ENCODE peak calls at places on chromosomes 4 and X, in seven cellular contexts. B, V, A, U, D, K and N are unnamed samples.
A peak's percentile ranks its signal among the peaks of the same experiment; 100 is the strongest.

GRCh38 chr4:114688063-114688462 is 89.5 kb downstream of the UGT8 start:
- DNase-seq in B (no peak), V (no peak), A (no peak), U (no peak), D (no peak), K (no peak), N (no peak)

GRCh38 chr4:4524364-4524763 is 17.5 kb downstream of the STX18 start:
- DNase-seq in B (no peak), V (no peak), A (no peak), U (no peak), D (no peak), K (no peak), N (peak; percentile 9)

GRCh38 chr4:87425711-87426110 is 3.3 kb downstream of the NUDT9 start:
- DNase-seq in B (no peak), V (peak; percentile 53), A (no peak), U (no peak), D (no peak), K (no peak), N (no peak)

GRCh38 chr4:124334119-124334518 is 378.4 kb downstream of the ANKRD50 start:
- DNase-seq in B (peak; percentile 85), V (peak; percentile 83), A (peak; percentile 11), U (peak; percentile 79), D (no peak), K (no peak), N (peak; percentile 44)

GRCh38 chr4:36278789-36279188 is 2.6 kb upstream of the DTHD1 start:
- DNase-seq in B (no peak), V (peak; percentile 98), A (no peak), U (no peak), D (no peak), K (no peak), N (no peak)

GRCh38 chrX:10259716-10260115 is 102.9 kb downstream of the CLCN4 start:
- DNase-seq in B (peak; percentile 85), V (no peak), A (no peak), U (no peak), D (no peak), K (no peak), N (no peak)

GRCh38 chr4:98293089-98293887 is 32.1 kb downstream of the RAP1GDS1 start:
- DNase-seq in B (no peak), V (no peak), A (no peak), U (no peak), D (no peak), K (no peak), N (no peak)

GRCh38 chrX:13128104-13128503 is 83.7 kb upstream of the FAM9C start:
- DNase-seq in B (peak; percentile 44), V (peak; percentile 50), A (no peak), U (no peak), D (no peak), K (no peak), N (no peak)

GRCh38 chr4:16752150-16752549 is 146.3 kb downstream of the LDB2 start:
- DNase-seq in B (no peak), V (peak; percentile 1), A (no peak), U (no peak), D (no peak), K (no peak), N (no peak)

GRCh38 chr4:76251448-76252270 is at the start of gene FAM47E:
- DNase-seq in B (peak; percentile 29), V (peak; percentile 41), A (peak; percentile 39), U (no peak), D (peak; percentile 89), K (peak; percentile 87), N (peak; percentile 87)

GRCh38 chr4:3796960-3797359 is 30.8 kb downstream of the ADRA2C start:
- DNase-seq in B (no peak), V (no peak), A (no peak), U (no peak), D (no peak), K (no peak), N (no peak)

GRCh38 chrX:36214924-36215323 is 295.4 kb downstream of the CFAP47 start:
- DNase-seq in B (no peak), V (no peak), A (no peak), U (no peak), D (no peak), K (no peak), N (no peak)

GRCh38 chr4:25923745-25924144 is 9.7 kb downstream of the SMIM20 start:
- DNase-seq in B (no peak), V (no peak), A (no peak), U (no peak), D (peak; percentile 75), K (peak; percentile 48), N (no peak)

GRCh38 chr4:53478671-53479456 is 101.4 kb downstream of the FIP1L1 start:
- DNase-seq in B (peak; percentile 92), V (peak; percentile 87), A (no peak), U (no peak), D (no peak), K (no peak), N (no peak)

GRCh38 chrX:22395372-22395771 is 122.7 kb downstream of the CBLL2 start:
- DNase-seq in B (no peak), V (peak; percentile 71), A (no peak), U (no peak), D (no peak), K (no peak), N (no peak)

GRCh38 chrX:24168807-24169206 is 19.3 kb downstream of the ZFX start:
- DNase-seq in B (no peak), V (no peak), A (no peak), U (no peak), D (no peak), K (no peak), N (no peak)

GRCh38 chrX:24175276-24175675 is 25.7 kb downstream of the ZFX start:
- DNase-seq in B (no peak), V (no peak), A (no peak), U (no peak), D (no peak), K (no peak), N (no peak)

GRCh38 chrX:24178441-24178840 is 28.9 kb downstream of the ZFX start:
- DNase-seq in B (no peak), V (no peak), A (no peak), U (no peak), D (no peak), K (no peak), N (no peak)

GRCh38 chrX:24169211-24169610 is 19.7 kb downstream of the ZFX start:
- DNase-seq in B (peak; percentile 45), V (no peak), A (no peak), U (no peak), D (no peak), K (no peak), N (no peak)

GRCh38 chrX:24173115-24173847 is 23.8 kb downstream of the ZFX start:
- DNase-seq in B (no peak), V (no peak), A (no peak), U (no peak), D (no peak), K (no peak), N (no peak)
- TF ChIP-seq CTCF in B (no peak), V (no peak), A (no peak), U (no peak), D (no peak), K (no peak), N (no peak)

GRCh38 chr4:166324321-166324720 is 451.3 kb downstream of the TLL1 start:
- DNase-seq in B (no peak), V (peak; percentile 61), A (no peak), U (no peak), D (no peak), K (no peak), N (peak; percentile 44)
- TF ChIP-seq CTCF in B (no peak), V (peak; percentile 50), A (no peak), U (peak; percentile 34), D (no peak), K (no peak), N (peak; percentile 50)

DNA sequence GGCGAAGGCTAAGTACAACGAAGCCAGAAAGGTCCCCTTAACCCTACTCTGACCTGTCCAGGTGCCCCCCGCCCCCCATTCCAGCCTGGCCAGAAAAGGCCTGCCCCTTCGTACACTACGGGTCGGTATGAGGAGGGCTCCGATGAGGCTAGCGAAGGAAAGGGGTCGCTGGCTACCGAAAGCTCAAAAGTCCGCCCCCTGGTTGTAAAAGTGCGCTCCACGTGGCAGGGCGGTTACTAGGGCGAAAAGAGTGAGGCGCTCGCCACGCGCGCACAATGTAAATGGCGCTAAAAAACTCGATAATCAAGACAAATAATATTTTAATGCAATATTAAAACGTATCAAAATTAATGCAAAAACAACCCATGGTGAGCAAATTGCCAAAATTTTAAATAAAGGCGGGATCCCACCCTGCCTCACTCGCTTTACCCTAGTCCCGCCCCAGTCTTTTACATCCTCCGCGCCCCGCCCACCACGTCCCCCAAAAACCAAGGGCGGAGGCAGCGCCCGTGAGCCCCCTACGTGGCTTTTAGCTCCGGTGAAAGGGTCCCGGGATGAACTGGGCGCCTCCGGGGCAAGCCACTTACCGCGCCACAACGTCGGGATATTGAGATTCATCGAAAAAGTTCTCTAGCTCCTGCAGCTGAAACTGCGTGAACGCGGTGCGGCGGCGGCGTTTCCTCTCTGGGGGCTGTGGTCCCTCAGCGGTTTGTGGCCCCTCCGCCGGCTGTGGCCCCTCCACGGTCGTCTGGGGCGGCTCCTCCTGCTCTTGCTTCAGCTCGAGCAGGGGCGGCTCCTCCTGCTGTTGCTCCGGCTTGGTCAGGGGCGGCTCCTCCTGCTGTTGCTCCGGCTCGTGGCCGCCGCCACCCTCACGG is 929 bp downstream of the ESX1 start:
- DNase-seq in B (no peak), V (no peak), A (no peak), U (no peak), D (no peak), K (no peak), N (peak; percentile 30)
- TF ChIP-seq CTCF in B (no peak), V (no peak), A (no peak), U (no peak), D (no peak), K (no peak), N (no peak)

GRCh38 chr4:44869222-44869882 is 143.0 kb upstream of the GNPDA2 start:
- DNase-seq in B (no peak), V (peak; percentile 3), A (no peak), U (no peak), D (no peak), K (no peak), N (no peak)
- TF ChIP-seq CTCF in B (no peak), V (no peak), A (no peak), U (no peak), D (no peak), K (no peak), N (no peak)

GRCh38 chr4:47784222-47784621 is 53.6 kb downstream of the CORIN start:
- DNase-seq in B (no peak), V (peak; percentile 10), A (no peak), U (no peak), D (no peak), K (no peak), N (no peak)

GRCh38 chr4:47786958-47787370 is 50.9 kb downstream of the CORIN start:
- DNase-seq in B (no peak), V (no peak), A (no peak), U (no peak), D (no peak), K (no peak), N (no peak)

GRCh38 chr4:47790105-47790504 is 47.8 kb downstream of the CORIN start:
- DNase-seq in B (no peak), V (no peak), A (no peak), U (no peak), D (no peak), K (no peak), N (no peak)

DNA sequence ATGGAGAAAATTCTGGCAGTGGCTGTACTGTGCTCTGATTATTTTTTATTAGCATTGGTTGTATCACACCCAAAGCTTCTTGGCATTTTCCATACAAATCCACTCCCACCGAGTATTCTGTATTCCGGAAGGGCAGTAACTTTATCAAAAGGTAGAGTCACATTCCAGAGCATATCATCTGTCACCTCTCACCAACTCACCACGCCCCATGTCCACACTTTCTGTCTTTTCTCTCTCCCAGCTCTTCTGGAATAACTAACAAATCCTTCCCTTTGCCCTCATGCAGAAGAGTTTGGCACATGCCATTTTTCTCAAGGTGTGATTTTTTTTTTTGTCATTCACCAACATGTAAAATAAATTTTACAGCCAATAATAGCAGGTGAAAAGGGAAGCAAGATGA is 52.7 kb downstream of the CORIN start:
- DNase-seq in B (no peak), V (no peak), A (no peak), U (no peak), D (no peak), K (peak; percentile 34), N (no peak)
- TF ChIP-seq CTCF in B (no peak), V (no peak), A (no peak), U (no peak), D (no peak), K (no peak), N (no peak)